ENCODE peak calls at places on chromosomes 1 and 21, in six cellular contexts. B, G, A, X, P and V are unnamed samples.

GRCh38 chr1:28833396-28833795 is 21.4 kb downstream of the OPRD1 start:
- DNase-seq in B (no peak), G (no peak), A (no peak), X (no peak), P (no peak), V (no peak)

GRCh38 chr1:52243221-52243987 is 101.5 kb downstream of the ZFYVE9 start:
- DNase-seq in B (no peak), G (no peak), A (no peak), X (no peak), P (no peak), V (no peak)

GRCh38 chr1:243917177-243917862 is 67.3 kb upstream of the AKT3 start:
- DNase-seq in B (peak), G (no peak), A (peak), X (peak), P (no peak), V (no peak)

GRCh38 chr1:192812420-192813209 is 3.8 kb downstream of the RGS2 start:
- DNase-seq in B (no peak), G (no peak), A (no peak), X (no peak), P (no peak), V (no peak)

GRCh38 chr1:179808503-179808902 is 65.4 kb downstream of the FAM163A start:
- DNase-seq in B (no peak), G (no peak), A (no peak), X (no peak), P (no peak), V (no peak)

GRCh38 chr1:17591814-17592430 is 52.4 kb downstream of the ARHGEF10L start:
- DNase-seq in B (no peak), G (no peak), A (no peak), X (no peak), P (no peak), V (peak)

GRCh38 chr1:6956488-6957159 is 171.4 kb downstream of the CAMTA1 start:
- DNase-seq in B (peak), G (no peak), A (no peak), X (no peak), P (no peak), V (no peak)

GRCh38 chr21:45768741-45769049 is 125.2 kb downstream of the PCBP3 start:
- DNase-seq in B (no peak), G (no peak), A (no peak), X (peak), P (no peak), V (no peak)

GRCh38 chr1:26409191-26409751 is 1.3 kb upstream of the LIN28A start:
- DNase-seq in B (no peak), G (no peak), A (peak), X (peak), P (no peak), V (no peak)

GRCh38 chr21:41444703-41445464 is 18.8 kb downstream of the MX1 start:
- DNase-seq in B (no peak), G (no peak), A (no peak), X (no peak), P (no peak), V (no peak)

GRCh38 chr1:36699113-36699512 is 216.4 kb upstream of the CSF3R start:
- DNase-seq in B (no peak), G (no peak), A (no peak), X (no peak), P (no peak), V (no peak)

GRCh38 chr1:194873328-194873923 is 1687.0 kb upstream of the B3GALT2 start:
- DNase-seq in B (no peak), G (peak), A (peak), X (no peak), P (no peak), V (no peak)

GRCh38 chr1:172180886-172181285 is 239.6 kb upstream of the C1orf105 start:
- DNase-seq in B (no peak), G (no peak), A (no peak), X (no peak), P (peak), V (no peak)

GRCh38 chr1:77961392-77961791 is 17.5 kb downstream of the FUBP1 start:
- DNase-seq in B (no peak), G (no peak), A (no peak), X (no peak), P (no peak), V (no peak)

GRCh38 chr1:212141404-212141803 is 105.9 kb downstream of the DTL start:
- DNase-seq in B (no peak), G (no peak), A (no peak), X (no peak), P (no peak), V (no peak)

GRCh38 chr1:187641907-187642306 is 813.2 kb downstream of the PLA2G4A start:
- DNase-seq in B (no peak), G (no peak), A (no peak), X (no peak), P (no peak), V (no peak)

GRCh38 chr1:57546527-57546926 is 122.7 kb upstream of the DAB1 start:
- DNase-seq in B (no peak), G (no peak), A (no peak), X (no peak), P (no peak), V (no peak)

GRCh38 chr1:43225168-43225567 is 44.6 kb upstream of the TMEM125 start:
- DNase-seq in B (no peak), G (peak), A (no peak), X (no peak), P (no peak), V (no peak)

GRCh38 chr1:55005351-55006140 is 6.8 kb downstream of the BSND start:
- DNase-seq in B (no peak), G (peak), A (no peak), X (no peak), P (no peak), V (no peak)

GRCh38 chr1:54768093-54768492 is 3.8 kb upstream of the PARS2 start:
- DNase-seq in B (no peak), G (no peak), A (peak), X (no peak), P (no peak), V (peak)

GRCh38 chr1:62573675-62574074 is 23.6 kb upstream of the ANGPTL3 start:
- DNase-seq in B (no peak), G (no peak), A (no peak), X (no peak), P (no peak), V (peak)
- TF ChIP-seq CHD2 in B (no peak), G (no peak), A (no peak), X (no peak), P (no peak), V (no peak)

GRCh38 chr1:50841791-50842387 is 118.2 kb downstream of the FAF1 start:
- DNase-seq in B (no peak), G (no peak), A (no peak), X (no peak), P (no peak), V (peak)
- TF ChIP-seq CHD2 in B (no peak), G (no peak), A (no peak), X (no peak), P (no peak), V (no peak)

GRCh38 chr1:69992594-69992993 is 212.8 kb downstream of the LRRC40 start:
- DNase-seq in B (no peak), G (no peak), A (no peak), X (no peak), P (no peak), V (no peak)
- TF ChIP-seq CHD2 in B (no peak), G (no peak), A (no peak), X (no peak), P (no peak), V (no peak)

DNA sequence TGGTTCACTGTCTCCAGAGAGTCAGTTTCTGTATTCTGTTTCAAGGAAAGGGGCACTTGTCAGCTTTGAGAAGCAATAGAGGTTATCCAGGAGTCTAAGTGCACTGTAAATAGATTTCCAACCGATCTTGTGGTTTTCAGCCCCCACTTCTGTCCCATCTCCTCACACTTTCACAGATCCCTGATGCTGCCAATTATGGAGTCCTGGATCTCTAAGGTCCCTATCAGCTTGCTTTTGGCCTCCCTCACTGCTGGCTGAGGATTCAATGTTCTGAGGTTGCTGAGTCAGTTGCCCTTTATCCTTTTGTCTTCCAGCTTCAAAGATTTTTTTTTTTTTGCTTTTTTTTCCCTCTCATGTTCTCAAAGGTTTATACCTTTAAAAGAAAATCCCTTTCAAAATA is 98.4 kb downstream of the DIRAS3 start:
- DNase-seq in B (no peak), G (no peak), A (no peak), X (no peak), P (no peak), V (no peak)
- TF ChIP-seq CHD2 in B (no peak), G (no peak), A (no peak), X (no peak), P (no peak), V (no peak)

GRCh38 chr1:117105003-117105402 is 16.5 kb downstream of the TRIM45 start:
- DNase-seq in B (no peak), G (no peak), A (no peak), X (no peak), P (no peak), V (no peak)
- TF ChIP-seq CHD2 in B (no peak), G (no peak), A (no peak), X (no peak), P (no peak), V (no peak)